ENCODE peak calls at places on chromosomes 6 and 20, in six cellular contexts. P is WTC11, O is A549, K is H1, D is endothelial cell of umbilical vein, G is HepG2. R is an unnamed sample.
A peak's percentile ranks its signal among the peaks of the same experiment; 100 is the strongest.

GRCh38 chr6:1110935-1111334 is 201.0 kb upstream of the FOXQ1 start:
- DNase-seq in P (no peak), O (peak; percentile 29), K (no peak), D (no peak), G (no peak), R (no peak)

GRCh38 chr6:16982827-16983226 is 119.0 kb upstream of the STMND1 start:
- DNase-seq in P (no peak), O (no peak), K (no peak), D (no peak), G (no peak), R (no peak)

GRCh38 chr6:108588586-108588985 is 27.9 kb downstream of the FOXO3 start:
- DNase-seq in P (no peak), O (no peak), K (no peak), D (peak; percentile 78), G (no peak), R (no peak)

GRCh38 chr20:43431120-43431519 is 26.6 kb upstream of the SRSF6 start:
- DNase-seq in P (no peak), O (no peak), K (no peak), D (no peak), G (no peak), R (peak; percentile 41)

GRCh38 chr20:34300809-34301586 is 2.2 kb downstream of the AHCY start:
- DNase-seq in P (peak; percentile 23), O (no peak), K (no peak), D (no peak), G (peak; percentile 90), R (no peak)

GRCh38 chr6:35216832-35217811 is 3.4 kb downstream of the SCUBE3 start:
- DNase-seq in P (no peak), O (no peak), K (no peak), D (no peak), G (no peak), R (peak; percentile 50)

GRCh38 chr20:56414842-56415765 is 3.0 kb downstream of the CASS4 start:
- DNase-seq in P (no peak), O (no peak), K (no peak), D (no peak), G (no peak), R (peak; percentile 54)

GRCh38 chr6:137487947-137488735 is 6.1 kb downstream of the OLIG3 start:
- DNase-seq in P (peak; percentile 35), O (no peak), K (no peak), D (no peak), G (no peak), R (no peak)

GRCh38 chr6:53926505-53926904 is 131.7 kb downstream of the LRRC1 start:
- DNase-seq in P (no peak), O (no peak), K (no peak), D (peak; percentile 57), G (no peak), R (no peak)

GRCh38 chr20:40493071-40493470 is 196.0 kb downstream of the MAFB start:
- DNase-seq in P (no peak), O (no peak), K (no peak), D (peak; percentile 36), G (no peak), R (no peak)

GRCh38 chr6:113181164-113181563 is 676.0 kb upstream of the MARCKS start:
- DNase-seq in P (no peak), O (no peak), K (no peak), D (no peak), G (no peak), R (no peak)

GRCh38 chr6:159044899-159045727 is at the start of gene TAGAP:
- DNase-seq in P (no peak), O (no peak), K (no peak), D (no peak), G (no peak), R (no peak)

GRCh38 chr6:108627692-108628565 is 67.2 kb downstream of the FOXO3 start:
- DNase-seq in P (no peak), O (no peak), K (no peak), D (no peak), G (no peak), R (no peak)

GRCh38 chr20:47389867-47390347 is 33.4 kb upstream of the ZMYND8 start:
- DNase-seq in P (no peak), O (peak; percentile 100), K (no peak), D (peak; percentile 44), G (no peak), R (no peak)

GRCh38 chr20:18190466-18191233 is 53.0 kb downstream of the KAT14 start:
- DNase-seq in P (peak; percentile 34), O (no peak), K (no peak), D (no peak), G (no peak), R (no peak)

GRCh38 chr6:122832515-122833228 is 43.6 kb downstream of the SMPDL3A start:
- DNase-seq in P (no peak), O (no peak), K (no peak), D (no peak), G (no peak), R (no peak)

GRCh38 chr20:5786930-5787826 is 37.0 kb downstream of the SHLD1 start:
- DNase-seq in P (no peak), O (peak; percentile 57), K (no peak), D (peak; percentile 76), G (no peak), R (no peak)

GRCh38 chr6:42199106-42199981 is 4.6 kb upstream of the GUCA1B start:
- DNase-seq in P (no peak), O (peak; percentile 34), K (no peak), D (no peak), G (peak; percentile 22), R (peak; percentile 100)

GRCh38 chr6:1787894-1788293 is 178.2 kb downstream of the FOXC1 start:
- DNase-seq in P (no peak), O (no peak), K (no peak), D (peak; percentile 92), G (no peak), R (no peak)

GRCh38 chr6:67870321-67870720 is 764.8 kb upstream of the ADGRB3 start:
- DNase-seq in P (no peak), O (no peak), K (no peak), D (no peak), G (no peak), R (no peak)

GRCh38 chr6:18424201-18424600 is 37.1 kb downstream of the RNF144B start:
- DNase-seq in P (no peak), O (no peak), K (no peak), D (no peak), G (no peak), R (no peak)

GRCh38 chr20:34526466-34526865 is 10.2 kb downstream of the DYNLRB1 start:
- DNase-seq in P (no peak), O (no peak), K (no peak), D (no peak), G (no peak), R (no peak)

GRCh38 chr6:1251198-1252155 is 60.4 kb upstream of the FOXQ1 start:
- DNase-seq in P (no peak), O (no peak), K (no peak), D (no peak), G (peak; percentile 35), R (no peak)

GRCh38 chr6:127299522-127300240 is 33.0 kb downstream of the RNF146 start:
- DNase-seq in P (no peak), O (no peak), K (no peak), D (no peak), G (no peak), R (no peak)

GRCh38 chr6:132459605-132459952 is 53.3 kb downstream of the STX7 start:
- DNase-seq in P (no peak), O (no peak), K (no peak), D (no peak), G (no peak), R (no peak)

GRCh38 chr20:60138263-60139127 is 180.3 kb downstream of the CDH26 start:
- DNase-seq in P (no peak), O (no peak), K (no peak), D (no peak), G (no peak), R (peak; percentile 16)

GRCh38 chr6:82616386-82617028 is 252.9 kb downstream of the TPBG start:
- DNase-seq in P (no peak), O (peak; percentile 0), K (no peak), D (no peak), G (no peak), R (no peak)

GRCh38 chr20:44141873-44142272 is 45.1 kb downstream of the JPH2 start:
- DNase-seq in P (no peak), O (no peak), K (no peak), D (no peak), G (no peak), R (no peak)

GRCh38 chr20:44287272-44288097 is 23.5 kb downstream of the FITM2 start:
- DNase-seq in P (no peak), O (no peak), K (no peak), D (no peak), G (peak; percentile 66), R (no peak)

GRCh38 chr20:36525620-36526365 is 15.5 kb upstream of the MYL9 start:
- DNase-seq in P (no peak), O (no peak), K (no peak), D (no peak), G (no peak), R (no peak)

GRCh38 chr6:170226647-170227046 is 64.2 kb downstream of the DLL1 start:
- DNase-seq in P (no peak), O (no peak), K (no peak), D (no peak), G (no peak), R (no peak)

DNA sequence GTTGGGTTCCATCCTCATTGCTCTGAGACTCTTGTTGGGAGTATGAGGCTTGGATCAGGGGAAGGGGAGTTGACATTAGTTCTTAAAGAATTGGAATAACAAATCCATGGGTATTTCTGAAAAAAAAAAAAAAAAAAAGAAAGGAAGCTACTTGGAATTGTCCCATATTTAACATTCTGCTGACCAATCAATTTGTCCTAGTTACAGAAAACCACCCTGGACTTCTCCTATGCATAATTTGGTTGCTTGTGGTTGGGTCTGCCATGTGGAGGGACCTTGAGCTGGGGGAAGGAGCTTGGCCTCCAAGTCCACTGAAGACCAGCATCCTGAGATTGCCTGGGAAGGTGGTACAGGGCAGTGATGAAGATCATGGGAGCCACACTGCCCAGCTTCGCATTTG is 32.6 kb downstream of the PLG start:
- DNase-seq in P (no peak), O (no peak), K (no peak), D (no peak), G (no peak), R (no peak)
- TF ChIP-seq JUN in P (no peak), O (no peak), K (no peak), D (no peak), G (no peak), R (no peak)

GRCh38 chr6:10051283-10051682 is 363.6 kb downstream of the TFAP2A start:
- DNase-seq in P (no peak), O (no peak), K (no peak), D (no peak), G (no peak), R (no peak)
- TF ChIP-seq JUN in P (no peak), O (no peak), K (no peak), D (no peak), G (no peak), R (no peak)

GRCh38 chr6:39550191-39550590 is 175.0 kb downstream of the KIF6 start:
- DNase-seq in P (no peak), O (no peak), K (no peak), D (no peak), G (no peak), R (no peak)
- TF ChIP-seq JUN in P (no peak), O (no peak), K (no peak), D (no peak), G (no peak), R (no peak)

DNA sequence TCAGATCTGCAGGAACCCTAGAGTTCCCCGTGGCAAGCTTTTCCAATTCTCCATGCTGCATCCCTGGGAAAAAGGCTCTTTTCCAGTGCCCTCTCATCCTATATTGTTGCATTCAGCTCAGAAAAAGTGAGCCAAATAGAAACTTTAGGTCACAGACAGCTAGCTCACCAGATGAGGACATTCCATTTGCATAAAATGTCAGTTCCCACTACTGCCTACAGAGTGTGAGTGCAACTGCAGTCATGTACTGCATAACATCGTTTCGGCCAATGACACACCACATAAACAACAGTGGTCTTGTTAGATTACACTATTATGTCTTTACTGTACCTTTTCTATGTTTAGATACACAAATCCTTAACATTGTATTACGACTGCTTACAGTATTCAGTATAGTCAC is 8.6 kb downstream of the HS3ST5 start:
- DNase-seq in P (no peak), O (no peak), K (no peak), D (no peak), G (no peak), R (no peak)
- TF ChIP-seq JUN in P (no peak), O (no peak), K (no peak), D (no peak), G (no peak), R (no peak)